ENCODE peak calls at places on chromosomes 1 and 21, in six cellular contexts. One of them, this sample, is unnamed.

GRCh38 chr1:180581635-180582039 is 22.9 kb downstream of the OVAAL start:
- DNase-seq in stimulated activated naive B cell treated with anti-CD40 and anti-IgM and Interleukin-4, amounts not matched to agents 10 μg/mL and 1 μg/mL and 100 μg/mL, for 72 hours: no peak
- DNase-seq in NCI-H2081: no peak
- DNase-seq in NCI-H524: no peak
- DNase-seq in KG1: no peak
- DNase-seq in T-cell: no peak
- DNase-seq in this sample: no peak

GRCh38 chr21:45141507-45141906 is 67.1 kb downstream of the ADARB1 start:
- DNase-seq in stimulated activated naive B cell treated with anti-CD40 and anti-IgM and Interleukin-4, amounts not matched to agents 10 μg/mL and 1 μg/mL and 100 μg/mL, for 72 hours: no peak
- DNase-seq in NCI-H2081: no peak
- DNase-seq in NCI-H524: no peak
- DNase-seq in KG1: no peak
- DNase-seq in T-cell: no peak
- DNase-seq in this sample: no peak

GRCh38 chr1:179115181-179115580 is 33.3 kb downstream of the TOR3A start:
- DNase-seq in stimulated activated naive B cell treated with anti-CD40 and anti-IgM and Interleukin-4, amounts not matched to agents 10 μg/mL and 1 μg/mL and 100 μg/mL, for 72 hours: no peak
- DNase-seq in NCI-H2081: no peak
- DNase-seq in NCI-H524: no peak
- DNase-seq in KG1: no peak
- DNase-seq in T-cell: no peak
- DNase-seq in this sample: no peak

GRCh38 chr1:209648931-209649776 is 3.1 kb downstream of the LAMB3 start:
- DNase-seq in stimulated activated naive B cell treated with anti-CD40 and anti-IgM and Interleukin-4, amounts not matched to agents 10 μg/mL and 1 μg/mL and 100 μg/mL, for 72 hours: no peak
- DNase-seq in NCI-H2081: no peak
- DNase-seq in NCI-H524: no peak
- DNase-seq in KG1: no peak
- DNase-seq in T-cell: no peak
- DNase-seq in this sample: no peak

GRCh38 chr1:61741682-61742619 is at the start of gene PATJ:
- DNase-seq in stimulated activated naive B cell treated with anti-CD40 and anti-IgM and Interleukin-4, amounts not matched to agents 10 μg/mL and 1 μg/mL and 100 μg/mL, for 72 hours: peak; percentile 43
- DNase-seq in NCI-H2081: peak; percentile 73
- DNase-seq in NCI-H524: peak; percentile 4
- DNase-seq in KG1: peak; percentile 9
- DNase-seq in T-cell: peak; percentile 65
- DNase-seq in this sample: peak; percentile 60

GRCh38 chr1:65512967-65513777 is 92.7 kb downstream of the LEPR start:
- DNase-seq in stimulated activated naive B cell treated with anti-CD40 and anti-IgM and Interleukin-4, amounts not matched to agents 10 μg/mL and 1 μg/mL and 100 μg/mL, for 72 hours: no peak
- DNase-seq in NCI-H2081: no peak
- DNase-seq in NCI-H524: no peak
- DNase-seq in KG1: no peak
- DNase-seq in T-cell: no peak
- DNase-seq in this sample: no peak

GRCh38 chr21:23026878-23027277 is 2028.7 kb downstream of the NCAM2 start:
- DNase-seq in stimulated activated naive B cell treated with anti-CD40 and anti-IgM and Interleukin-4, amounts not matched to agents 10 μg/mL and 1 μg/mL and 100 μg/mL, for 72 hours: no peak
- DNase-seq in NCI-H2081: peak; percentile 43
- DNase-seq in NCI-H524: no peak
- DNase-seq in KG1: no peak
- DNase-seq in T-cell: no peak
- DNase-seq in this sample: no peak

GRCh38 chr1:80498673-80499072 is 1302.1 kb upstream of the ADGRL2 start:
- DNase-seq in stimulated activated naive B cell treated with anti-CD40 and anti-IgM and Interleukin-4, amounts not matched to agents 10 μg/mL and 1 μg/mL and 100 μg/mL, for 72 hours: no peak
- DNase-seq in NCI-H2081: no peak
- DNase-seq in NCI-H524: no peak
- DNase-seq in KG1: no peak
- DNase-seq in T-cell: no peak
- DNase-seq in this sample: no peak

GRCh38 chr1:197619008-197619640 is 156.2 kb downstream of the DENND1B start:
- DNase-seq in stimulated activated naive B cell treated with anti-CD40 and anti-IgM and Interleukin-4, amounts not matched to agents 10 μg/mL and 1 μg/mL and 100 μg/mL, for 72 hours: no peak
- DNase-seq in NCI-H2081: peak; percentile 20
- DNase-seq in NCI-H524: peak; percentile 15
- DNase-seq in KG1: no peak
- DNase-seq in T-cell: no peak
- DNase-seq in this sample: no peak

GRCh38 chr1:157704878-157705277 is 4.3 kb upstream of the FCRL3 start:
- DNase-seq in stimulated activated naive B cell treated with anti-CD40 and anti-IgM and Interleukin-4, amounts not matched to agents 10 μg/mL and 1 μg/mL and 100 μg/mL, for 72 hours: no peak
- DNase-seq in NCI-H2081: no peak
- DNase-seq in NCI-H524: no peak
- DNase-seq in KG1: no peak
- DNase-seq in T-cell: no peak
- DNase-seq in this sample: no peak

GRCh38 chr1:201703646-201704438 is 125.1 kb upstream of the IPO9 start:
- DNase-seq in stimulated activated naive B cell treated with anti-CD40 and anti-IgM and Interleukin-4, amounts not matched to agents 10 μg/mL and 1 μg/mL and 100 μg/mL, for 72 hours: peak; percentile 56
- DNase-seq in NCI-H2081: peak; percentile 90
- DNase-seq in NCI-H524: peak; percentile 44
- DNase-seq in KG1: peak; percentile 22
- DNase-seq in T-cell: peak; percentile 44
- DNase-seq in this sample: peak; percentile 46

GRCh38 chr1:100362821-100363466 is 10.6 kb downstream of the CDC14A start:
- DNase-seq in stimulated activated naive B cell treated with anti-CD40 and anti-IgM and Interleukin-4, amounts not matched to agents 10 μg/mL and 1 μg/mL and 100 μg/mL, for 72 hours: no peak
- DNase-seq in NCI-H2081: no peak
- DNase-seq in NCI-H524: peak; percentile 96
- DNase-seq in KG1: no peak
- DNase-seq in T-cell: no peak
- DNase-seq in this sample: no peak

GRCh38 chr1:113947388-113948107 is 18.4 kb downstream of the HIPK1 start:
- DNase-seq in stimulated activated naive B cell treated with anti-CD40 and anti-IgM and Interleukin-4, amounts not matched to agents 10 μg/mL and 1 μg/mL and 100 μg/mL, for 72 hours: no peak
- DNase-seq in NCI-H2081: no peak
- DNase-seq in NCI-H524: no peak
- DNase-seq in KG1: no peak
- DNase-seq in T-cell: no peak
- DNase-seq in this sample: no peak

GRCh38 chr1:157849229-157849875 is 7.7 kb upstream of the CD5L start:
- DNase-seq in stimulated activated naive B cell treated with anti-CD40 and anti-IgM and Interleukin-4, amounts not matched to agents 10 μg/mL and 1 μg/mL and 100 μg/mL, for 72 hours: no peak
- DNase-seq in NCI-H2081: no peak
- DNase-seq in NCI-H524: no peak
- DNase-seq in KG1: no peak
- DNase-seq in T-cell: no peak
- DNase-seq in this sample: no peak

GRCh38 chr1:92989936-92990582 is 28.8 kb upstream of the DIPK1A start:
- DNase-seq in stimulated activated naive B cell treated with anti-CD40 and anti-IgM and Interleukin-4, amounts not matched to agents 10 μg/mL and 1 μg/mL and 100 μg/mL, for 72 hours: no peak
- DNase-seq in NCI-H2081: no peak
- DNase-seq in NCI-H524: no peak
- DNase-seq in KG1: no peak
- DNase-seq in T-cell: no peak
- DNase-seq in this sample: no peak

GRCh38 chr1:244217711-244218110 is 166.6 kb downstream of the ZBTB18 start:
- DNase-seq in stimulated activated naive B cell treated with anti-CD40 and anti-IgM and Interleukin-4, amounts not matched to agents 10 μg/mL and 1 μg/mL and 100 μg/mL, for 72 hours: no peak
- DNase-seq in NCI-H2081: no peak
- DNase-seq in NCI-H524: no peak
- DNase-seq in KG1: no peak
- DNase-seq in T-cell: no peak
- DNase-seq in this sample: no peak

GRCh38 chr1:228062085-228062791 is 20.3 kb upstream of the ARF1 start:
- DNase-seq in stimulated activated naive B cell treated with anti-CD40 and anti-IgM and Interleukin-4, amounts not matched to agents 10 μg/mL and 1 μg/mL and 100 μg/mL, for 72 hours: no peak
- DNase-seq in NCI-H2081: no peak
- DNase-seq in NCI-H524: no peak
- DNase-seq in KG1: no peak
- DNase-seq in T-cell: no peak
- DNase-seq in this sample: no peak

GRCh38 chr1:153538315-153538821 is 2.4 kb downstream of the S100A5 start:
- DNase-seq in stimulated activated naive B cell treated with anti-CD40 and anti-IgM and Interleukin-4, amounts not matched to agents 10 μg/mL and 1 μg/mL and 100 μg/mL, for 72 hours: no peak
- DNase-seq in NCI-H2081: no peak
- DNase-seq in NCI-H524: peak; percentile 61
- DNase-seq in KG1: no peak
- DNase-seq in T-cell: no peak
- DNase-seq in this sample: no peak

GRCh38 chr21:30480145-30480544 is at the start of gene KRTAP19-1:
- DNase-seq in stimulated activated naive B cell treated with anti-CD40 and anti-IgM and Interleukin-4, amounts not matched to agents 10 μg/mL and 1 μg/mL and 100 μg/mL, for 72 hours: no peak
- DNase-seq in NCI-H2081: no peak
- DNase-seq in NCI-H524: no peak
- DNase-seq in KG1: no peak
- DNase-seq in T-cell: no peak
- DNase-seq in this sample: no peak

GRCh38 chr1:111647738-111648137 is 28.1 kb downstream of the RAP1A start:
- DNase-seq in stimulated activated naive B cell treated with anti-CD40 and anti-IgM and Interleukin-4, amounts not matched to agents 10 μg/mL and 1 μg/mL and 100 μg/mL, for 72 hours: no peak
- DNase-seq in NCI-H2081: no peak
- DNase-seq in NCI-H524: no peak
- DNase-seq in KG1: no peak
- DNase-seq in T-cell: no peak
- DNase-seq in this sample: no peak

GRCh38 chr1:68542586-68542985 is 45.7 kb upstream of the DEPDC1 start:
- DNase-seq in stimulated activated naive B cell treated with anti-CD40 and anti-IgM and Interleukin-4, amounts not matched to agents 10 μg/mL and 1 μg/mL and 100 μg/mL, for 72 hours: no peak
- DNase-seq in NCI-H2081: no peak
- DNase-seq in NCI-H524: no peak
- DNase-seq in KG1: no peak
- DNase-seq in T-cell: no peak
- DNase-seq in this sample: no peak

GRCh38 chr1:231629132-231629531 is 2.5 kb downstream of the DISC1 start:
- DNase-seq in stimulated activated naive B cell treated with anti-CD40 and anti-IgM and Interleukin-4, amounts not matched to agents 10 μg/mL and 1 μg/mL and 100 μg/mL, for 72 hours: no peak
- DNase-seq in NCI-H2081: no peak
- DNase-seq in NCI-H524: no peak
- DNase-seq in KG1: no peak
- DNase-seq in T-cell: no peak
- DNase-seq in this sample: no peak

GRCh38 chr1:156805766-156806511 is 10.7 kb downstream of the SH2D2A start:
- DNase-seq in stimulated activated naive B cell treated with anti-CD40 and anti-IgM and Interleukin-4, amounts not matched to agents 10 μg/mL and 1 μg/mL and 100 μg/mL, for 72 hours: no peak
- DNase-seq in NCI-H2081: no peak
- DNase-seq in NCI-H524: peak; percentile 58
- DNase-seq in KG1: no peak
- DNase-seq in T-cell: no peak
- DNase-seq in this sample: no peak

GRCh38 chr1:6545276-6545934 is 8.9 kb downstream of the NOL9 start:
- DNase-seq in stimulated activated naive B cell treated with anti-CD40 and anti-IgM and Interleukin-4, amounts not matched to agents 10 μg/mL and 1 μg/mL and 100 μg/mL, for 72 hours: no peak
- DNase-seq in NCI-H2081: no peak
- DNase-seq in NCI-H524: no peak
- DNase-seq in KG1: no peak
- DNase-seq in T-cell: peak; percentile 8
- DNase-seq in this sample: no peak

GRCh38 chr1:242454262-242455051 is 70.0 kb downstream of the PLD5 start:
- DNase-seq in stimulated activated naive B cell treated with anti-CD40 and anti-IgM and Interleukin-4, amounts not matched to agents 10 μg/mL and 1 μg/mL and 100 μg/mL, for 72 hours: no peak
- DNase-seq in NCI-H2081: peak; percentile 79
- DNase-seq in NCI-H524: peak; percentile 32
- DNase-seq in KG1: peak; percentile 1
- DNase-seq in T-cell: no peak
- DNase-seq in this sample: no peak

GRCh38 chr1:204445860-204446412 is 34.3 kb upstream of the PPP1R15B start:
- DNase-seq in stimulated activated naive B cell treated with anti-CD40 and anti-IgM and Interleukin-4, amounts not matched to agents 10 μg/mL and 1 μg/mL and 100 μg/mL, for 72 hours: peak; percentile 23
- DNase-seq in NCI-H2081: peak; percentile 31
- DNase-seq in NCI-H524: peak; percentile 38
- DNase-seq in KG1: no peak
- DNase-seq in T-cell: peak; percentile 19
- DNase-seq in this sample: peak; percentile 54

GRCh38 chr21:38660333-38661295 is 145.1 kb upstream of the ETS2 start:
- DNase-seq in stimulated activated naive B cell treated with anti-CD40 and anti-IgM and Interleukin-4, amounts not matched to agents 10 μg/mL and 1 μg/mL and 100 μg/mL, for 72 hours: no peak
- DNase-seq in NCI-H2081: no peak
- DNase-seq in NCI-H524: no peak
- DNase-seq in KG1: no peak
- DNase-seq in T-cell: no peak
- DNase-seq in this sample: no peak

GRCh38 chr1:21925334-21925940 is 11.7 kb downstream of the HSPG2 start:
- DNase-seq in stimulated activated naive B cell treated with anti-CD40 and anti-IgM and Interleukin-4, amounts not matched to agents 10 μg/mL and 1 μg/mL and 100 μg/mL, for 72 hours: no peak
- DNase-seq in NCI-H2081: no peak
- DNase-seq in NCI-H524: no peak
- DNase-seq in KG1: no peak
- DNase-seq in T-cell: no peak
- DNase-seq in this sample: no peak

GRCh38 chr1:7596126-7596755 is 174.9 kb upstream of the VAMP3 start:
- DNase-seq in stimulated activated naive B cell treated with anti-CD40 and anti-IgM and Interleukin-4, amounts not matched to agents 10 μg/mL and 1 μg/mL and 100 μg/mL, for 72 hours: no peak
- DNase-seq in NCI-H2081: no peak
- DNase-seq in NCI-H524: no peak
- DNase-seq in KG1: no peak
- DNase-seq in T-cell: no peak
- DNase-seq in this sample: no peak

GRCh38 chr1:59997479-59997878 is 70.9 kb upstream of the CYP2J2 start:
- DNase-seq in stimulated activated naive B cell treated with anti-CD40 and anti-IgM and Interleukin-4, amounts not matched to agents 10 μg/mL and 1 μg/mL and 100 μg/mL, for 72 hours: no peak
- DNase-seq in NCI-H2081: no peak
- DNase-seq in NCI-H524: no peak
- DNase-seq in KG1: no peak
- DNase-seq in T-cell: no peak
- DNase-seq in this sample: no peak

GRCh38 chr21:46171996-46172862 is 12.0 kb downstream of the SPATC1L start:
- DNase-seq in stimulated activated naive B cell treated with anti-CD40 and anti-IgM and Interleukin-4, amounts not matched to agents 10 μg/mL and 1 μg/mL and 100 μg/mL, for 72 hours: no peak
- DNase-seq in NCI-H2081: no peak
- DNase-seq in NCI-H524: no peak
- DNase-seq in KG1: no peak
- DNase-seq in T-cell: no peak
- DNase-seq in this sample: no peak

GRCh38 chr1:212487774-212488435 is 55.2 kb downstream of the NENF start:
- DNase-seq in stimulated activated naive B cell treated with anti-CD40 and anti-IgM and Interleukin-4, amounts not matched to agents 10 μg/mL and 1 μg/mL and 100 μg/mL, for 72 hours: no peak
- DNase-seq in NCI-H2081: no peak
- DNase-seq in NCI-H524: no peak
- DNase-seq in KG1: no peak
- DNase-seq in T-cell: no peak
- DNase-seq in this sample: no peak

GRCh38 chr1:92834617-92835016 is 2.8 kb downstream of the RPL5 start:
- DNase-seq in stimulated activated naive B cell treated with anti-CD40 and anti-IgM and Interleukin-4, amounts not matched to agents 10 μg/mL and 1 μg/mL and 100 μg/mL, for 72 hours: no peak
- DNase-seq in NCI-H2081: no peak
- DNase-seq in NCI-H524: no peak
- DNase-seq in KG1: no peak
- DNase-seq in T-cell: no peak
- DNase-seq in this sample: no peak